ENCODE peak calls at places on chromosomes 3 and 15, in four cellular contexts. One of them, this sample, is unnamed.

GRCh38 chr3:180341516-180341915 is 260.4 kb upstream of the TTC14 start:
- DNase-seq in SW480: no peak
- DNase-seq in naive thymus-derived CD8-positive, alpha-beta T cell: no peak
- DNase-seq in stimulated activated CD4-positive, alpha-beta T cell treated with anti-CD3 and anti-CD28 coated beads, Interleukin-12 subunit alpha, Interleukin-12 subunit beta, amount 100 ng/mL, for 4 hours: no peak
- DNase-seq in this sample: no peak

GRCh38 chr15:101618056-101618455 is 34.1 kb downstream of the TM2D3 start:
- DNase-seq in stimulated activated CD4-positive, alpha-beta T cell treated with anti-CD3 and anti-CD28 coated beads, Interleukin-12 subunit alpha, Interleukin-12 subunit beta, amount 100 ng/mL, for 4 hours: no peak
- DNase-seq in naive thymus-derived CD8-positive, alpha-beta T cell: no peak
- DNase-seq in SW480: no peak
- DNase-seq in this sample: no peak

GRCh38 chr3:185552358-185552877 is at the start of gene LIPH:
- DNase-seq in SW480: peak; percentile 50
- DNase-seq in naive thymus-derived CD8-positive, alpha-beta T cell: no peak
- DNase-seq in stimulated activated CD4-positive, alpha-beta T cell treated with anti-CD3 and anti-CD28 coated beads, Interleukin-12 subunit alpha, Interleukin-12 subunit beta, amount 100 ng/mL, for 4 hours: no peak
- DNase-seq in this sample: no peak

GRCh38 chr15:57665187-57665586 is 41.3 kb upstream of the POLR2M start:
- DNase-seq in naive thymus-derived CD8-positive, alpha-beta T cell: no peak
- DNase-seq in SW480: no peak
- DNase-seq in stimulated activated CD4-positive, alpha-beta T cell treated with anti-CD3 and anti-CD28 coated beads, Interleukin-12 subunit alpha, Interleukin-12 subunit beta, amount 100 ng/mL, for 4 hours: no peak
- DNase-seq in this sample: no peak

GRCh38 chr3:194521514-194522260 is 34.9 kb upstream of the ATP13A3 start:
- DNase-seq in naive thymus-derived CD8-positive, alpha-beta T cell: no peak
- DNase-seq in stimulated activated CD4-positive, alpha-beta T cell treated with anti-CD3 and anti-CD28 coated beads, Interleukin-12 subunit alpha, Interleukin-12 subunit beta, amount 100 ng/mL, for 4 hours: no peak
- DNase-seq in SW480: no peak
- DNase-seq in this sample: no peak

GRCh38 chr15:101647251-101647650 is 4.9 kb downstream of the TM2D3 start:
- DNase-seq in stimulated activated CD4-positive, alpha-beta T cell treated with anti-CD3 and anti-CD28 coated beads, Interleukin-12 subunit alpha, Interleukin-12 subunit beta, amount 100 ng/mL, for 4 hours: no peak
- DNase-seq in naive thymus-derived CD8-positive, alpha-beta T cell: no peak
- DNase-seq in SW480: no peak
- DNase-seq in this sample: no peak

GRCh38 chr3:143354342-143354741 is 234.8 kb downstream of the CHST2 start:
- DNase-seq in stimulated activated CD4-positive, alpha-beta T cell treated with anti-CD3 and anti-CD28 coated beads, Interleukin-12 subunit alpha, Interleukin-12 subunit beta, amount 100 ng/mL, for 4 hours: no peak
- DNase-seq in SW480: no peak
- DNase-seq in naive thymus-derived CD8-positive, alpha-beta T cell: no peak
- DNase-seq in this sample: no peak

GRCh38 chr15:27694506-27695077 is 404.5 kb downstream of the OCA2 start:
- DNase-seq in naive thymus-derived CD8-positive, alpha-beta T cell: no peak
- DNase-seq in stimulated activated CD4-positive, alpha-beta T cell treated with anti-CD3 and anti-CD28 coated beads, Interleukin-12 subunit alpha, Interleukin-12 subunit beta, amount 100 ng/mL, for 4 hours: no peak
- DNase-seq in SW480: peak; percentile 18
- DNase-seq in this sample: no peak

GRCh38 chr15:70851889-70852288 is 2.1 kb downstream of the LARP6 start:
- DNase-seq in naive thymus-derived CD8-positive, alpha-beta T cell: no peak
- DNase-seq in SW480: no peak
- DNase-seq in stimulated activated CD4-positive, alpha-beta T cell treated with anti-CD3 and anti-CD28 coated beads, Interleukin-12 subunit alpha, Interleukin-12 subunit beta, amount 100 ng/mL, for 4 hours: no peak
- DNase-seq in this sample: no peak

GRCh38 chr15:91411570-91411969 is 311.5 kb downstream of the SV2B start:
- DNase-seq in SW480: no peak
- DNase-seq in naive thymus-derived CD8-positive, alpha-beta T cell: no peak
- DNase-seq in stimulated activated CD4-positive, alpha-beta T cell treated with anti-CD3 and anti-CD28 coated beads, Interleukin-12 subunit alpha, Interleukin-12 subunit beta, amount 100 ng/mL, for 4 hours: no peak
- DNase-seq in this sample: no peak

GRCh38 chr3:159892171-159892791 is 96.4 kb upstream of the IL12A start:
- DNase-seq in stimulated activated CD4-positive, alpha-beta T cell treated with anti-CD3 and anti-CD28 coated beads, Interleukin-12 subunit alpha, Interleukin-12 subunit beta, amount 100 ng/mL, for 4 hours: no peak
- DNase-seq in SW480: no peak
- DNase-seq in naive thymus-derived CD8-positive, alpha-beta T cell: no peak
- DNase-seq in this sample: no peak

GRCh38 chr3:65334045-65334665 is 646.4 kb upstream of the ADAMTS9 start:
- DNase-seq in naive thymus-derived CD8-positive, alpha-beta T cell: no peak
- DNase-seq in SW480: no peak
- DNase-seq in stimulated activated CD4-positive, alpha-beta T cell treated with anti-CD3 and anti-CD28 coated beads, Interleukin-12 subunit alpha, Interleukin-12 subunit beta, amount 100 ng/mL, for 4 hours: no peak
- DNase-seq in this sample: no peak

GRCh38 chr15:85010114-85010471 is 28.4 kb downstream of the PDE8A start:
- DNase-seq in SW480: no peak
- DNase-seq in naive thymus-derived CD8-positive, alpha-beta T cell: no peak
- DNase-seq in stimulated activated CD4-positive, alpha-beta T cell treated with anti-CD3 and anti-CD28 coated beads, Interleukin-12 subunit alpha, Interleukin-12 subunit beta, amount 100 ng/mL, for 4 hours: no peak
- DNase-seq in this sample: no peak

GRCh38 chr3:8972614-8973013 is 9.3 kb upstream of the RAD18 start:
- DNase-seq in stimulated activated CD4-positive, alpha-beta T cell treated with anti-CD3 and anti-CD28 coated beads, Interleukin-12 subunit alpha, Interleukin-12 subunit beta, amount 100 ng/mL, for 4 hours: no peak
- DNase-seq in naive thymus-derived CD8-positive, alpha-beta T cell: no peak
- DNase-seq in SW480: peak; percentile 48
- DNase-seq in this sample: no peak

GRCh38 chr3:56799251-56799882 is 2.4 kb downstream of the ARHGEF3 start:
- DNase-seq in stimulated activated CD4-positive, alpha-beta T cell treated with anti-CD3 and anti-CD28 coated beads, Interleukin-12 subunit alpha, Interleukin-12 subunit beta, amount 100 ng/mL, for 4 hours: no peak
- DNase-seq in SW480: peak; percentile 60
- DNase-seq in naive thymus-derived CD8-positive, alpha-beta T cell: no peak
- DNase-seq in this sample: peak; percentile 88